ENCODE peak calls at places on chromosomes 13 and 19, in nine cellular contexts. A is kidney epithelial cell; F is HEK293T; G is CD4-positive, alpha-beta T cell; K is mucosa of gallbladder; H is GM04504; E is fibroblast of lung; Z is WTC11; L is NCI-H69. J is an unnamed sample.

GRCh38 chr19:30733826-30734550 is 361.8 kb downstream of the ZNF536 start:
- DNase-seq in E (no peak), K (no peak), Z (peak; percentile 21), A (no peak), F (no peak), G (no peak), H (no peak), L (no peak), J (no peak)

GRCh38 chr19:42831221-42832019 is 48.1 kb downstream of the PSG1 start:
- DNase-seq in K (no peak), H (no peak), E (no peak), F (no peak), L (no peak), G (no peak), Z (no peak), A (peak; percentile 23), J (no peak)

GRCh38 chr19:5237939-5238480 is 102.6 kb downstream of the PTPRS start:
- DNase-seq in K (no peak), A (no peak), G (no peak), E (no peak), F (no peak), H (no peak), L (no peak), Z (no peak), J (no peak)

GRCh38 chr19:13208131-13208963 is 58.1 kb downstream of the IER2 start:
- DNase-seq in E (peak; percentile 88), L (no peak), A (no peak), G (peak; percentile 30), H (peak; percentile 66), F (no peak), K (peak; percentile 45), Z (no peak), J (peak; percentile 62)

GRCh38 chr19:37594982-37595382 is 306 bp downstream of the ZNF540 start:
- DNase-seq in Z (peak; percentile 50), F (no peak), K (peak; percentile 73), E (no peak), A (no peak), H (peak; percentile 19), L (peak; percentile 89), G (peak; percentile 60), J (peak; percentile 85)

GRCh38 chr13:24516919-24517318 is 4.3 kb upstream of the PARP4 start:
- DNase-seq in A (no peak), K (no peak), G (no peak), Z (no peak), L (no peak), E (no peak), F (no peak), H (no peak), J (no peak)

GRCh38 chr19:50978772-50979390 is 4.8 kb downstream of the KLK7 start:
- DNase-seq in E (no peak), H (no peak), L (no peak), G (no peak), K (no peak), A (no peak), Z (no peak), F (no peak), J (no peak)

GRCh38 chr19:5893907-5894703 is 9.5 kb downstream of the NDUFA11 start:
- DNase-seq in K (no peak), L (no peak), Z (no peak), E (no peak), H (no peak), G (no peak), A (no peak), F (no peak), J (no peak)

GRCh38 chr13:77028202-77028601 is 1.2 kb upstream of the FBXL3 start:
- DNase-seq in H (no peak), L (peak; percentile 11), K (no peak), F (peak; percentile 34), G (no peak), E (peak; percentile 44), Z (no peak), A (no peak), J (no peak)

GRCh38 chr13:58190578-58190977 is 559.0 kb downstream of the PCDH17 start:
- DNase-seq in K (no peak), A (no peak), G (no peak), F (no peak), Z (no peak), H (no peak), E (no peak), L (no peak), J (no peak)

GRCh38 chr19:46550684-46551083 is 50.4 kb upstream of the CALM3 start:
- DNase-seq in A (no peak), L (no peak), K (no peak), F (no peak), G (no peak), H (no peak), E (no peak), Z (no peak), J (no peak)

GRCh38 chr13:25678398-25678797 is 306.6 kb downstream of the ATP8A2 start:
- DNase-seq in A (no peak), K (no peak), L (no peak), F (no peak), E (no peak), G (peak; percentile 6), Z (no peak), H (no peak), J (no peak)

GRCh38 chr13:98423417-98423816 is 153.5 kb downstream of the STK24 start:
- DNase-seq in H (no peak), G (no peak), A (no peak), K (no peak), Z (no peak), F (no peak), L (peak; percentile 24), E (no peak), J (no peak)

GRCh38 chr19:46481947-46482346 is 10.6 kb upstream of the PNMA8A start:
- DNase-seq in K (no peak), E (peak; percentile 35), F (no peak), Z (no peak), A (no peak), H (no peak), L (no peak), G (no peak), J (no peak)

GRCh38 chr19:15437355-15438123 is 12.2 kb downstream of the WIZ start:
- DNase-seq in A (no peak), E (peak; percentile 74), K (no peak), G (no peak), L (peak; percentile 60), H (peak; percentile 56), Z (no peak), F (no peak), J (no peak)

GRCh38 chr13:74675185-74675584 is 541.0 kb upstream of the KLF12 start:
- DNase-seq in E (peak; percentile 27), Z (no peak), G (no peak), H (no peak), L (no peak), A (peak; percentile 21), F (no peak), K (no peak), J (no peak)

GRCh38 chr19:9835507-9835949 is 410 bp downstream of the PIN1 start:
- DNase-seq in Z (no peak), A (no peak), F (no peak), H (no peak), E (no peak), K (no peak), L (no peak), G (no peak), J (no peak)

GRCh38 chr19:43748685-43749084 is 6.1 kb downstream of the SMG9 start:
- DNase-seq in K (no peak), F (no peak), Z (no peak), A (no peak), G (no peak), L (no peak), H (no peak), E (no peak), J (no peak)

GRCh38 chr13:110382229-110382628 is 75.1 kb downstream of the COL4A2 start:
- DNase-seq in L (no peak), G (no peak), Z (no peak), F (no peak), K (no peak), A (peak; percentile 79), E (peak; percentile 40), H (no peak), J (no peak)

GRCh38 chr19:52542984-52543664 is 15.7 kb downstream of the ZNF808 start:
- DNase-seq in F (no peak), H (no peak), Z (no peak), E (no peak), G (no peak), L (no peak), A (no peak), K (no peak), J (no peak)

GRCh38 chr19:35716735-35716984 is 1.1 kb upstream of the KMT2B start:
- DNase-seq in Z (no peak), E (no peak), K (no peak), A (no peak), L (no peak), F (no peak), H (no peak), G (no peak), J (no peak)

GRCh38 chr19:44943801-44944249 is 1.8 kb downstream of the APOC4 start:
- DNase-seq in A (no peak), L (no peak), H (peak; percentile 27), F (no peak), K (peak; percentile 68), Z (no peak), G (no peak), E (no peak), J (no peak)

GRCh38 chr19:53980553-53981407 is 10.7 kb upstream of the CACNG6 start:
- DNase-seq in G (no peak), F (peak; percentile 67), L (no peak), K (no peak), Z (peak; percentile 97), H (no peak), A (no peak), E (peak; percentile 4), J (no peak)

GRCh38 chr19:47897857-47898256 is 11.7 kb upstream of the SULT2A1 start:
- DNase-seq in K (no peak), L (no peak), H (no peak), E (no peak), Z (no peak), G (no peak), A (no peak), F (no peak), J (no peak)

GRCh38 chr13:92362717-92363116 is 863.9 kb upstream of the GPC6 start:
- DNase-seq in H (no peak), F (no peak), K (no peak), Z (no peak), L (peak; percentile 57), A (no peak), G (no peak), E (peak; percentile 88), J (no peak)

GRCh38 chr13:43113603-43114002 is 90.2 kb downstream of the DNAJC15 start:
- DNase-seq in A (no peak), H (no peak), G (no peak), F (no peak), Z (no peak), L (no peak), E (peak; percentile 28), K (no peak), J (no peak)

GRCh38 chr13:106284358-106284757 is 251.1 kb downstream of the EFNB2 start:
- DNase-seq in E (peak; percentile 5), L (no peak), F (no peak), H (no peak), A (no peak), G (no peak), K (no peak), Z (no peak), J (no peak)

GRCh38 chr13:43432948-43433347 is 353.8 kb downstream of the ENOX1 start:
- DNase-seq in L (no peak), E (peak; percentile 20), G (no peak), H (no peak), K (no peak), Z (no peak), A (no peak), F (no peak), J (no peak)

GRCh38 chr13:113098163-113098732 is 7.3 kb upstream of the F7 start:
- DNase-seq in Z (no peak), E (peak; percentile 37), A (no peak), F (no peak), L (peak; percentile 55), K (no peak), G (no peak), H (peak; percentile 44), J (no peak)

GRCh38 chr19:9793051-9793591 is 24.6 kb upstream of the ZNF846 start:
- DNase-seq in L (no peak), G (peak; percentile 54), E (peak; percentile 44), K (peak; percentile 49), A (no peak), H (no peak), F (no peak), Z (no peak), J (peak; percentile 52)

J was measured in CD8-positive, alpha-beta memory T cell.